ENCODE peak calls at places on chromosome 15, in six cellular contexts. X, W, K, Y, A and D are unnamed samples.

GRCh38 chr15:100082761-100083402 is 258.9 kb downstream of the ADAMTS17 start:
- DNase-seq in X (no peak), W (no peak), K (no peak), Y (no peak), A (no peak), D (no peak)

GRCh38 chr15:50800715-50801114 is 35.2 kb upstream of the SPPL2A start:
- DNase-seq in X (no peak), W (no peak), K (no peak), Y (no peak), A (no peak), D (no peak)

GRCh38 chr15:88376574-88377174 is 90.5 kb downstream of the MRPL46 start:
- DNase-seq in X (no peak), W (peak), K (no peak), Y (no peak), A (peak), D (no peak)

GRCh38 chr15:68640791-68641331 is 62.1 kb downstream of the CORO2B start:
- DNase-seq in X (no peak), W (no peak), K (no peak), Y (no peak), A (no peak), D (no peak)

GRCh38 chr15:38474155-38474757 is 20.3 kb downstream of the FAM98B start:
- DNase-seq in X (no peak), W (peak), K (peak), Y (peak), A (peak), D (peak)

GRCh38 chr15:60480149-60480548 is 1.2 kb upstream of the ICE2 start:
- DNase-seq in X (no peak), W (no peak), K (no peak), Y (no peak), A (no peak), D (no peak)

GRCh38 chr15:42456971-42457370 is 34.0 kb downstream of the ZNF106 start:
- DNase-seq in X (no peak), W (peak), K (no peak), Y (no peak), A (no peak), D (no peak)

GRCh38 chr15:77027111-77027696 is 32.3 kb downstream of the PSTPIP1 start:
- DNase-seq in X (peak), W (no peak), K (no peak), Y (no peak), A (no peak), D (no peak)

GRCh38 chr15:70582143-70582945 is 181.0 kb downstream of the UACA start:
- DNase-seq in X (no peak), W (peak), K (no peak), Y (no peak), A (no peak), D (no peak)

GRCh38 chr15:49915822-49916221 is 203.2 kb downstream of the ATP8B4 start:
- DNase-seq in X (no peak), W (no peak), K (no peak), Y (no peak), A (no peak), D (no peak)

GRCh38 chr15:55899537-55899936 is 93.9 kb downstream of the NEDD4 start:
- DNase-seq in X (no peak), W (no peak), K (no peak), Y (no peak), A (no peak), D (no peak)

GRCh38 chr15:20344601-20345400 is 196.8 kb downstream of the GOLGA6L6 start:
- DNase-seq in X (peak), W (peak), K (no peak), Y (no peak), A (no peak), D (no peak)

GRCh38 chr15:79970921-79971434 is at the start of gene BCL2A1:
- DNase-seq in X (no peak), W (peak), K (peak), Y (no peak), A (peak), D (peak)

GRCh38 chr15:73914145-73914544 is 12.1 kb upstream of the LOXL1 start:
- DNase-seq in X (no peak), W (no peak), K (no peak), Y (no peak), A (no peak), D (no peak)

GRCh38 chr15:56222302-56222701 is 21.4 kb downstream of the RFX7 start:
- DNase-seq in X (no peak), W (no peak), K (no peak), Y (no peak), A (no peak), D (no peak)

GRCh38 chr15:83061680-83062079 is 5.4 kb downstream of the BTBD1 start:
- DNase-seq in X (no peak), W (peak), K (no peak), Y (no peak), A (no peak), D (no peak)